ENCODE peak calls at places on chromosome 10, in four cellular contexts. One of them, this sample, is unnamed.

GRCh38 chr10:71161429-71161828 is 50.9 kb upstream of the UNC5B start:
- DNase-seq in astrocyte of the spinal cord: peak; percentile 13
- DNase-seq in nephron progenitor cell: no peak
- DNase-seq in B cell: no peak
- DNase-seq in this sample: no peak

GRCh38 chr10:79948976-79949722 is at the start of gene SFTPD:
- DNase-seq in astrocyte of the spinal cord: no peak
- DNase-seq in nephron progenitor cell: no peak
- DNase-seq in B cell: no peak
- DNase-seq in this sample: no peak

GRCh38 chr10:92839191-92840085 is 8.9 kb upstream of the EXOC6 start:
- DNase-seq in astrocyte of the spinal cord: peak; percentile 33
- DNase-seq in nephron progenitor cell: peak; percentile 53
- DNase-seq in B cell: no peak
- DNase-seq in this sample: peak; percentile 52

GRCh38 chr10:15399060-15399661 is 28.1 kb upstream of the FAM171A1 start:
- DNase-seq in astrocyte of the spinal cord: no peak
- DNase-seq in nephron progenitor cell: no peak
- DNase-seq in B cell: no peak
- DNase-seq in this sample: no peak

GRCh38 chr10:119306514-119306951 is 99.2 kb downstream of the GRK5 start:
- DNase-seq in astrocyte of the spinal cord: no peak
- DNase-seq in nephron progenitor cell: no peak
- DNase-seq in B cell: peak; percentile 89
- DNase-seq in this sample: peak; percentile 60

GRCh38 chr10:60611291-60611747 is 167.0 kb upstream of the CDK1 start:
- DNase-seq in astrocyte of the spinal cord: peak; percentile 80
- DNase-seq in nephron progenitor cell: peak; percentile 2
- DNase-seq in B cell: no peak
- DNase-seq in this sample: no peak

GRCh38 chr10:12928571-12928970 is 72.9 kb downstream of the CCDC3 start:
- DNase-seq in astrocyte of the spinal cord: no peak
- DNase-seq in nephron progenitor cell: no peak
- DNase-seq in B cell: no peak
- DNase-seq in this sample: no peak

GRCh38 chr10:121235692-121236091 is 362.6 kb downstream of the FGFR2 start:
- DNase-seq in astrocyte of the spinal cord: no peak
- DNase-seq in nephron progenitor cell: no peak
- DNase-seq in B cell: no peak
- DNase-seq in this sample: no peak

GRCh38 chr10:1155791-1156615 is 99.8 kb downstream of the WDR37 start:
- DNase-seq in astrocyte of the spinal cord: no peak
- DNase-seq in nephron progenitor cell: no peak
- DNase-seq in B cell: peak; percentile 14
- DNase-seq in this sample: no peak

GRCh38 chr10:11757820-11758463 is 15.8 kb downstream of the ECHDC3 start:
- DNase-seq in astrocyte of the spinal cord: peak; percentile 84
- DNase-seq in nephron progenitor cell: peak; percentile 91
- DNase-seq in B cell: peak; percentile 82
- DNase-seq in this sample: peak; percentile 85

GRCh38 chr10:137031-137430 is 1.8 kb downstream of the ZMYND11 start:
- DNase-seq in astrocyte of the spinal cord: peak; percentile 7
- DNase-seq in nephron progenitor cell: peak; percentile 21
- DNase-seq in B cell: peak; percentile 58
- DNase-seq in this sample: no peak

GRCh38 chr10:110642980-110643655 is 1.0 kb upstream of the RBM20 start:
- DNase-seq in astrocyte of the spinal cord: no peak
- DNase-seq in nephron progenitor cell: peak; percentile 59
- DNase-seq in B cell: no peak
- DNase-seq in this sample: no peak

GRCh38 chr10:118808601-118809371 is 54.0 kb upstream of the CACUL1 start:
- DNase-seq in astrocyte of the spinal cord: no peak
- DNase-seq in nephron progenitor cell: no peak
- DNase-seq in B cell: no peak
- DNase-seq in this sample: no peak

GRCh38 chr10:25689346-25690095 is 244.5 kb upstream of the MYO3A start:
- DNase-seq in astrocyte of the spinal cord: no peak
- DNase-seq in nephron progenitor cell: no peak
- DNase-seq in B cell: no peak
- DNase-seq in this sample: no peak

GRCh38 chr10:123621492-123621891 is 44.7 kb upstream of the GPR26 start:
- DNase-seq in astrocyte of the spinal cord: no peak
- DNase-seq in nephron progenitor cell: no peak
- DNase-seq in B cell: no peak
- DNase-seq in this sample: no peak

GRCh38 chr10:91924212-91925021 is 847 bp downstream of the BTAF1 start:
- DNase-seq in astrocyte of the spinal cord: peak; percentile 33
- DNase-seq in nephron progenitor cell: no peak
- DNase-seq in B cell: peak; percentile 58
- DNase-seq in this sample: no peak

GRCh38 chr10:24467605-24468004 is 256.1 kb downstream of the ARHGAP21 start:
- DNase-seq in astrocyte of the spinal cord: peak; percentile 55
- DNase-seq in nephron progenitor cell: no peak
- DNase-seq in B cell: no peak
- DNase-seq in this sample: no peak

GRCh38 chr10:1152386-1153252 is 96.4 kb downstream of the WDR37 start:
- DNase-seq in astrocyte of the spinal cord: no peak
- DNase-seq in nephron progenitor cell: no peak
- DNase-seq in B cell: no peak
- DNase-seq in this sample: no peak

GRCh38 chr10:12587408-12587807 is 238.1 kb downstream of the CAMK1D start:
- DNase-seq in astrocyte of the spinal cord: no peak
- DNase-seq in nephron progenitor cell: no peak
- DNase-seq in B cell: no peak
- DNase-seq in this sample: no peak

GRCh38 chr10:59907918-59908807 is 1.8 kb upstream of the CCDC6 start:
- DNase-seq in astrocyte of the spinal cord: peak; percentile 96
- DNase-seq in nephron progenitor cell: peak; percentile 42
- DNase-seq in B cell: peak; percentile 22
- DNase-seq in this sample: no peak

GRCh38 chr10:79411546-79412495 is 33.6 kb downstream of the ZCCHC24 start:
- DNase-seq in astrocyte of the spinal cord: no peak
- DNase-seq in nephron progenitor cell: no peak
- DNase-seq in B cell: no peak
- DNase-seq in this sample: peak; percentile 44

GRCh38 chr10:19809481-19809880 is 6.8 kb upstream of the PLXDC2 start:
- DNase-seq in astrocyte of the spinal cord: no peak
- DNase-seq in nephron progenitor cell: no peak
- DNase-seq in B cell: no peak
- DNase-seq in this sample: no peak

GRCh38 chr10:118870467-118871243 is 115.9 kb upstream of the CACUL1 start:
- DNase-seq in astrocyte of the spinal cord: peak; percentile 72
- DNase-seq in nephron progenitor cell: peak; percentile 26
- DNase-seq in B cell: no peak
- DNase-seq in this sample: peak; percentile 51

GRCh38 chr10:114732931-114733330 is 74.9 kb upstream of the ABLIM1 start:
- DNase-seq in astrocyte of the spinal cord: no peak
- DNase-seq in nephron progenitor cell: no peak
- DNase-seq in B cell: no peak
- DNase-seq in this sample: no peak

GRCh38 chr10:110529596-110530011 is 31.9 kb downstream of the DUSP5 start:
- DNase-seq in astrocyte of the spinal cord: no peak
- DNase-seq in nephron progenitor cell: no peak
- DNase-seq in B cell: no peak
- DNase-seq in this sample: no peak

GRCh38 chr10:64011871-64012714 is 490.9 kb downstream of the REEP3 start:
- DNase-seq in astrocyte of the spinal cord: no peak
- DNase-seq in nephron progenitor cell: no peak
- DNase-seq in B cell: no peak
- DNase-seq in this sample: no peak

GRCh38 chr10:114181971-114182370 is 2.8 kb downstream of the TDRD1 start:
- DNase-seq in astrocyte of the spinal cord: no peak
- DNase-seq in nephron progenitor cell: no peak
- DNase-seq in B cell: no peak
- DNase-seq in this sample: no peak

GRCh38 chr10:131727612-131728011 is 173.2 kb upstream of the PPP2R2D start:
- DNase-seq in astrocyte of the spinal cord: no peak
- DNase-seq in nephron progenitor cell: no peak
- DNase-seq in B cell: no peak
- DNase-seq in this sample: peak; percentile 34

GRCh38 chr10:131266936-131267813 is 44.3 kb downstream of the TCERG1L start:
- DNase-seq in astrocyte of the spinal cord: no peak
- DNase-seq in nephron progenitor cell: no peak
- DNase-seq in B cell: no peak
- DNase-seq in this sample: no peak

GRCh38 chr10:70084189-70084588 is 31.5 kb downstream of the MACROH2A2 start:
- DNase-seq in astrocyte of the spinal cord: no peak
- DNase-seq in nephron progenitor cell: no peak
- DNase-seq in B cell: no peak
- DNase-seq in this sample: no peak

GRCh38 chr10:34824870-34825269 is 9.8 kb upstream of the PARD3 start:
- DNase-seq in astrocyte of the spinal cord: no peak
- DNase-seq in nephron progenitor cell: peak; percentile 20
- DNase-seq in B cell: no peak
- DNase-seq in this sample: no peak
- TF ChIP-seq CTCF in astrocyte of the spinal cord: peak; percentile 42
- TF ChIP-seq CTCF in nephron progenitor cell: no peak
- TF ChIP-seq CTCF in B cell: no peak
- TF ChIP-seq CTCF in this sample: no peak

DNA sequence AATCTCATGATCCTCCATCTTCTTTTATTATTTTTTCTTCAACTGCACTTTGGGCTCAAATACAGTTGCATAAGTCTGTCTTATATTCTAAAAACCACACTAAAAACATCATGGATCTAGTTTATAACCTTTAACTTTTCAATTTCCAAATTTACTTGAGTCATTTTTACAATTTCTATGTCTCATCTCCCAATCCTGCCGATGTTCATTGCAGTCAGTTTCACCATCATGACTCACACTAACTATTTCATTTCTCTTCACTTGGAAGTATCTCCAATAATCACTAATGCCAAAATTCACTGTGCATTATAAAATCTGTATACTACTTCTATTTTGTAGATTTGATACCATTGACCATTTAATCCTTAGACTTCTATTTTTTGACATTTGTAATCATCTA is 806.9 kb upstream of the SORCS1 start:
- DNase-seq in astrocyte of the spinal cord: peak; percentile 53
- DNase-seq in nephron progenitor cell: no peak
- DNase-seq in B cell: no peak
- DNase-seq in this sample: no peak
- TF ChIP-seq CTCF in astrocyte of the spinal cord: no peak
- TF ChIP-seq CTCF in nephron progenitor cell: no peak
- TF ChIP-seq CTCF in B cell: no peak
- TF ChIP-seq CTCF in this sample: no peak

GRCh38 chr10:88840881-88841280 is 10.8 kb downstream of the ANKRD22 start:
- DNase-seq in astrocyte of the spinal cord: no peak
- DNase-seq in nephron progenitor cell: no peak
- DNase-seq in B cell: no peak
- DNase-seq in this sample: no peak
- TF ChIP-seq CTCF in astrocyte of the spinal cord: no peak
- TF ChIP-seq CTCF in nephron progenitor cell: no peak
- TF ChIP-seq CTCF in B cell: no peak
- TF ChIP-seq CTCF in this sample: no peak

DNA sequence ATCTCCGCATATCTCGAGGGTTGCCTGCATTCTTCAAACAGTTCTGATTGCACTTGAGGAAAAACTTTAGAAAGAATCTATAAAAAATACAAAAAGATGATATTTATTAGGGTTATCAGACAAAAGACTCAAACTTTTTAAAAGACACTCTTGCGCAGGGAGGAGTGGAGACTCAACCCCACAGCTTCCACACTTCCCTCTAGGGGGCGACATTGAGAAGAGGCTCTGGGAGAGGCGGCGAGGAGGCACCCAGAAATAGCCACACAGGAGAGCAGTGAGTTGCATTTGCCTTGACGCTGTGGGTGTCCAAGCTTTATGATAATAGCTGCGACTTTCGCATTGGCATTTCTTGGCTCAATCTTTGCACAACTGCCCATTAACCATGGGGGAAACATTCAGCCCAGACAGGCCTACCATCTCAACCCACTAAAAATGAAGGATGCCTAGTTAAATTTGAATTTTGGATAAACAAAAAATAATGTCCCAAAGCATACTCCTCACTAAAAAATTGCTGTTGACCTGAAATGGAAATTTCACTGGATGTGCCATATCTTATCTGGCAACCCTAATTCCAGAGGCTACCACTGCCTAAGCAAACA is 86.2 kb downstream of the EBF3 start:
- DNase-seq in astrocyte of the spinal cord: no peak
- DNase-seq in nephron progenitor cell: peak; percentile 27
- DNase-seq in B cell: no peak
- DNase-seq in this sample: no peak
- TF ChIP-seq CTCF in astrocyte of the spinal cord: peak; percentile 25
- TF ChIP-seq CTCF in nephron progenitor cell: peak; percentile 46
- TF ChIP-seq CTCF in B cell: peak; percentile 46
- TF ChIP-seq CTCF in this sample: peak; percentile 65

GRCh38 chr10:34486008-34486407 is 329.1 kb downstream of the PARD3 start:
- DNase-seq in astrocyte of the spinal cord: no peak
- DNase-seq in nephron progenitor cell: no peak
- DNase-seq in B cell: no peak
- DNase-seq in this sample: no peak
- TF ChIP-seq CTCF in astrocyte of the spinal cord: no peak
- TF ChIP-seq CTCF in nephron progenitor cell: no peak
- TF ChIP-seq CTCF in B cell: no peak
- TF ChIP-seq CTCF in this sample: no peak

GRCh38 chr10:72692057-72692891 is at the start of gene MCU:
- DNase-seq in astrocyte of the spinal cord: peak; percentile 94
- DNase-seq in nephron progenitor cell: peak; percentile 93
- DNase-seq in B cell: peak; percentile 90
- DNase-seq in this sample: peak; percentile 93
- TF ChIP-seq CTCF in astrocyte of the spinal cord: no peak
- TF ChIP-seq CTCF in nephron progenitor cell: no peak
- TF ChIP-seq CTCF in B cell: no peak
- TF ChIP-seq CTCF in this sample: no peak

GRCh38 chr10:83276971-83277370 is 862.3 kb upstream of the GHITM start:
- DNase-seq in astrocyte of the spinal cord: no peak
- DNase-seq in nephron progenitor cell: no peak
- DNase-seq in B cell: no peak
- DNase-seq in this sample: no peak

GRCh38 chr10:83274088-83274487 is 865.2 kb upstream of the GHITM start:
- DNase-seq in astrocyte of the spinal cord: no peak
- DNase-seq in nephron progenitor cell: no peak
- DNase-seq in B cell: no peak
- DNase-seq in this sample: no peak

GRCh38 chr10:83273035-83273434 is 866.3 kb upstream of the GHITM start:
- DNase-seq in astrocyte of the spinal cord: peak; percentile 0
- DNase-seq in nephron progenitor cell: no peak
- DNase-seq in B cell: no peak
- DNase-seq in this sample: no peak
- TF ChIP-seq CTCF in astrocyte of the spinal cord: no peak
- TF ChIP-seq CTCF in nephron progenitor cell: peak; percentile 17
- TF ChIP-seq CTCF in B cell: no peak
- TF ChIP-seq CTCF in this sample: no peak

GRCh38 chr10:90785782-90786181 is 72.1 kb downstream of the HTR7 start:
- DNase-seq in astrocyte of the spinal cord: no peak
- DNase-seq in nephron progenitor cell: no peak
- DNase-seq in B cell: no peak
- DNase-seq in this sample: no peak

GRCh38 chr10:90788987-90789386 is 68.9 kb downstream of the HTR7 start:
- DNase-seq in astrocyte of the spinal cord: no peak
- DNase-seq in nephron progenitor cell: no peak
- DNase-seq in B cell: no peak
- DNase-seq in this sample: no peak

GRCh38 chr10:90787376-90787775 is 70.5 kb downstream of the HTR7 start:
- DNase-seq in astrocyte of the spinal cord: no peak
- DNase-seq in nephron progenitor cell: no peak
- DNase-seq in B cell: no peak
- DNase-seq in this sample: no peak

GRCh38 chr10:90787906-90788491 is 69.8 kb downstream of the HTR7 start:
- DNase-seq in astrocyte of the spinal cord: peak; percentile 37
- DNase-seq in nephron progenitor cell: peak; percentile 38
- DNase-seq in B cell: no peak
- DNase-seq in this sample: no peak
- TF ChIP-seq CTCF in astrocyte of the spinal cord: peak; percentile 95
- TF ChIP-seq CTCF in nephron progenitor cell: peak; percentile 72
- TF ChIP-seq CTCF in B cell: peak; percentile 6
- TF ChIP-seq CTCF in this sample: peak; percentile 69